ENCODE peak calls at places on chromosomes 7 and 10, in nine cellular contexts. A, F, V, W, Q, O, S, Z and B are unnamed samples.

GRCh38 chr7:155804897-155805825 is 7.1 kb downstream of the SHH start:
- DNase-seq in A (peak; percentile 95), F (no peak), V (peak; percentile 81), W (peak; percentile 78), Q (peak; percentile 17), O (peak; percentile 87), S (no peak), Z (no peak), B (no peak)

GRCh38 chr7:50358808-50359207 is 54.3 kb downstream of the IKZF1 start:
- DNase-seq in A (no peak), F (no peak), V (no peak), W (no peak), Q (no peak), O (no peak), S (no peak), Z (no peak), B (no peak)

GRCh38 chr7:127760436-127761031 is 108.5 kb downstream of the SND1 start:
- DNase-seq in A (no peak), F (peak; percentile 31), V (no peak), W (no peak), Q (no peak), O (no peak), S (no peak), Z (no peak), B (no peak)

GRCh38 chr10:110834622-110835219 is 37.0 kb upstream of the PDCD4 start:
- DNase-seq in A (no peak), F (peak; percentile 59), V (peak; percentile 73), W (no peak), Q (no peak), O (peak; percentile 67), S (no peak), Z (no peak), B (peak; percentile 91)

GRCh38 chr7:135753616-135754413 is 5.2 kb upstream of the FAM180A start:
- DNase-seq in A (no peak), F (no peak), V (no peak), W (no peak), Q (no peak), O (peak; percentile 73), S (no peak), Z (no peak), B (no peak)

GRCh38 chr10:59675812-59676211 is 33.8 kb downstream of the SLC16A9 start:
- DNase-seq in A (no peak), F (no peak), V (no peak), W (no peak), Q (no peak), O (peak; percentile 86), S (no peak), Z (no peak), B (no peak)

GRCh38 chr10:132397671-132398565 is 918 bp downstream of the PWWP2B start:
- DNase-seq in A (no peak), F (peak; percentile 16), V (peak; percentile 68), W (peak; percentile 60), Q (no peak), O (peak; percentile 54), S (no peak), Z (peak; percentile 66), B (no peak)

GRCh38 chr7:148151778-148152177 is 438.8 kb upstream of the C7orf33 start:
- DNase-seq in A (no peak), F (no peak), V (no peak), W (no peak), Q (no peak), O (no peak), S (no peak), Z (no peak), B (no peak)

GRCh38 chr10:24519950-24520349 is 203.7 kb downstream of the ARHGAP21 start:
- DNase-seq in A (no peak), F (no peak), V (no peak), W (no peak), Q (no peak), O (peak; percentile 53), S (no peak), Z (no peak), B (no peak)

GRCh38 chr10:1152386-1153252 is 96.4 kb downstream of the WDR37 start:
- DNase-seq in A (no peak), F (no peak), V (no peak), W (no peak), Q (no peak), O (no peak), S (no peak), Z (no peak), B (no peak)

GRCh38 chr10:29243750-29244149 is 45.1 kb upstream of the LYZL1 start:
- DNase-seq in A (no peak), F (peak; percentile 3), V (no peak), W (no peak), Q (no peak), O (peak; percentile 68), S (no peak), Z (peak; percentile 19), B (no peak)